ENCODE peak calls at places on chromosomes 4 and X, in four cellular contexts. T is HepG2, S is K562, A is GM12878. N is an unnamed sample.

GRCh38 chr4:2283199-2283711 is 21.3 kb upstream of the MXD4 start:
- DNase-seq in T (no peak), S (no peak), A (no peak), N (no peak)

GRCh38 chrX:18753603-18754002 is 46.2 kb downstream of the PPEF1 start:
- DNase-seq in T (no peak), S (no peak), A (no peak), N (no peak)

GRCh38 chr4:40173470-40173875 is 23.4 kb upstream of the RHOH start:
- DNase-seq in T (no peak), S (no peak), A (no peak), N (no peak)

GRCh38 chrX:133981908-133982307 is 3.5 kb downstream of the GPC3 start:
- DNase-seq in T (no peak), S (no peak), A (no peak), N (no peak)

GRCh38 chr4:149293233-149293632 is 522.4 kb downstream of the IQCM start:
- DNase-seq in T (no peak), S (no peak), A (no peak), N (no peak)

GRCh38 chr4:48360966-48361470 is 19.7 kb downstream of the SLAIN2 start:
- DNase-seq in T (no peak), S (no peak), A (no peak), N (no peak)

GRCh38 chr4:13193662-13194061 is 290.5 kb downstream of the RAB28 start:
- DNase-seq in T (peak), S (peak), A (no peak), N (no peak)

GRCh38 chrX:30580641-30581040 is 3.1 kb upstream of the TASL start:
- DNase-seq in T (no peak), S (no peak), A (no peak), N (no peak)

GRCh38 chrX:49269768-49270248 is at the start of gene PPP1R3F:
- DNase-seq in T (no peak), S (peak), A (no peak), N (peak)

GRCh38 chr4:38563703-38564490 is 100.1 kb upstream of the KLF3 start:
- DNase-seq in T (no peak), S (no peak), A (no peak), N (no peak)

GRCh38 chrX:101163166-101163565 is 56.4 kb upstream of the DRP2 start:
- DNase-seq in T (no peak), S (no peak), A (no peak), N (no peak)

GRCh38 chr4:170671171-170671570 is 581.4 kb upstream of the AADAT start:
- DNase-seq in T (no peak), S (no peak), A (no peak), N (no peak)

GRCh38 chr4:170675568-170676262 is 586.0 kb upstream of the AADAT start:
- DNase-seq in T (no peak), S (no peak), A (no peak), N (no peak)

GRCh38 chr4:170674176-170674575 is 584.4 kb upstream of the AADAT start:
- DNase-seq in T (no peak), S (no peak), A (no peak), N (no peak)

GRCh38 chr4:170667814-170668213 is 578.1 kb upstream of the AADAT start:
- DNase-seq in T (no peak), S (no peak), A (no peak), N (no peak)

GRCh38 chr4:170672571-170672970 is 582.8 kb upstream of the AADAT start:
- DNase-seq in T (no peak), S (no peak), A (no peak), N (no peak)
- TF ChIP-seq BHLHE40 in T (no peak), S (no peak), A (no peak), N (no peak)

DNA sequence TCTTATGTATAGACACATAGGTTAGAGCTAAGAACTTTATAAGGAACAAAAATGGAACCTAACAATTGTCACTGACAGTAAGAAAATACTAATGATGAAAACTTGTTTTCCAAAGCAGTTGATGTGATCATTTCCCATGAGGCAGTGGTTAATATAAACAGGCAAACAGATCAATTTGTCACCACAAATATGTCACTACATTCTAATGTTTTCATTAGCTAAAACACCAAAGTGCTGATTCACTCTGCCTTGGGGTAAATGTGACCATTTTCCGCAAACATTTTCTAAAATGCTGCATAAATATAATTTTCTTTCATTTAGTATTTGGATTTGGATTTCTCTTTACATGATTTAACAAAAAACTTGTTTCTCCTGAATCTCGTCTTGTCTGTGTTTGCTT is 408.9 kb upstream of the CTSO start:
- DNase-seq in T (no peak), S (no peak), A (no peak), N (no peak)
- TF ChIP-seq FOXM1 in T (no peak), S (no peak), A (no peak), N (no peak)

GRCh38 chrX:111382277-111382676 is 29.7 kb downstream of the DCX start:
- DNase-seq in T (no peak), S (no peak), A (no peak), N (no peak)

GRCh38 chrX:111372065-111372464 is 39.9 kb downstream of the DCX start:
- DNase-seq in T (no peak), S (no peak), A (no peak), N (no peak)

GRCh38 chrX:111376486-111376885 is 35.5 kb downstream of the DCX start:
- DNase-seq in T (no peak), S (no peak), A (no peak), N (no peak)

GRCh38 chrX:111375747-111376146 is 36.2 kb downstream of the DCX start:
- DNase-seq in T (no peak), S (no peak), A (no peak), N (peak)

GRCh38 chrX:111376897-111377601 is 34.9 kb downstream of the DCX start:
- DNase-seq in T (no peak), S (no peak), A (no peak), N (no peak)
- TF ChIP-seq FOXK2 in T (no peak), S (no peak), A (no peak), N (no peak)

GRCh38 chr4:142373610-142374009 is 472.5 kb downstream of the INPP4B start:
- DNase-seq in T (no peak), S (no peak), A (no peak), N (no peak)
- TF ChIP-seq BHLHE40 in T (no peak), S (no peak), A (no peak), N (no peak)

DNA sequence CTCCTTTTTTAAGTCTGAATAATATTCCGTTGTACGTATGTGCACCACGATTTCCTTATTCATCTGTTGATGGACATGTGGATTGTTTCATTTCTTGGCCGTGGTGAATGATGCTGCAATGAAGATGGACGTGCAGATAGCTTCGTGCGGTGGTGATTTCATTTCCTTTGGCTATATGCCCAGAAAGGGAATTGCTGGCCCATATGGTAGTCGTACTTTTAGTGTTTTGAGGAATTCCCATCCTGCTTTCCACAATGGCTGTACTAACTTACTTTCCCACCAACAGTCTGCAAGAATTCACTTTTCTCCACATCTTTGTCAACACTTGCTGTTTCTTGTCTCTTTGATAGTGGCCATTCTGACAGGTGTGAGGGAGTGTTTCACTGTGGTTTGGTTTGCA is 12.8 kb downstream of the ZFP42 start:
- DNase-seq in T (no peak), S (no peak), A (no peak), N (no peak)
- TF ChIP-seq FOXM1 in T (no peak), S (no peak), A (no peak), N (no peak)

DNA sequence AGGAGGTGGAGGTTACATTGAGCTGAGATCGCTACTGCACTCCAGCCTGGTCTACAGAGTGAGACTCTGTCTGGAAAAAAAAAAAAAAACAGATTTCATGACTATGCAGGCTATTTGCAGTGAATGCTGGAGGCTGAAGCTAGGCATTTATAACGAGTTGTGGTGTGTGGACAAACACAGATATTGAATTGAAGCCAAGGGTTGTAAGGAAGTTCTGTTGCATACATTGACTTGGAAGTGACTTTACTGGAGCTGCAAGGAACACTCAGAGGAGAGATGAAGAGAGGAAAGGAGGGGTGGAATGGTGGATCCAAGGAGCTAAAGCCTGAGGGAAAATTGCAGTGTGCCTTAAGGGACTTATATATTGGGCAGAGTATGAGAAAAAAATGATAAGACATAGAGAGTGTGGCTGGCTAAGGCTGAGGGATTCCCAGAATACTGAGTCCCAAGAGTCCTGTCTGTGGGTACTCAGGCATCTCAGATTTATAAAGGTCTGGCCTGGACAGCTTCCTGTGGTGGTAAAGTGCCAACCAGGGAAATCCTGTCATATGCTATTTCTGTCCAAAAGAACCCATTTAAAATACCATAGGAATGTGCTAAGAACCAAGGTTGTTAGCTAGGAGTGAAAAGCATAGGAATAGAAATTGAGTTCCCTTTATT is 87.8 kb upstream of the GUCY1A1 start:
- DNase-seq in T (no peak), S (no peak), A (no peak), N (no peak)
- TF ChIP-seq FOXK2 in T (no peak), S (no peak), A (no peak), N (no peak)

N was measured in HEK293T.